ENCODE peak calls at places on chromosomes 13 and 19, in four cellular contexts. One of them, this sample, is unnamed.

GRCh38 chr19:19155495-19156219 is 14.4 kb downstream of the MEF2B start:
- DNase-seq in thyroid gland: no peak
- DNase-seq in AG04450: no peak
- DNase-seq in AG04449: no peak
- DNase-seq in this sample: no peak

GRCh38 chr13:75788494-75788991 is 152.4 kb downstream of the LMO7 start:
- DNase-seq in thyroid gland: peak; percentile 58
- DNase-seq in AG04450: peak; percentile 85
- DNase-seq in AG04449: peak; percentile 82
- DNase-seq in this sample: peak; percentile 83

GRCh38 chr19:48874309-48875135 is 2.3 kb downstream of the PPP1R15A start:
- DNase-seq in thyroid gland: peak; percentile 57
- DNase-seq in AG04450: no peak
- DNase-seq in AG04449: no peak
- DNase-seq in this sample: peak; percentile 44

GRCh38 chr19:45478454-45479238 is 10.8 kb downstream of the FOSB start:
- DNase-seq in thyroid gland: peak; percentile 86
- DNase-seq in AG04450: peak; percentile 86
- DNase-seq in AG04449: no peak
- DNase-seq in this sample: peak; percentile 98

GRCh38 chr19:10219678-10220077 is 11.5 kb downstream of the S1PR2 start:
- DNase-seq in thyroid gland: no peak
- DNase-seq in AG04450: peak; percentile 79
- DNase-seq in AG04449: no peak
- DNase-seq in this sample: peak; percentile 71

GRCh38 chr13:22126433-22127021 is 455.7 kb downstream of the FGF9 start:
- DNase-seq in thyroid gland: no peak
- DNase-seq in AG04450: no peak
- DNase-seq in AG04449: no peak
- DNase-seq in this sample: no peak

GRCh38 chr19:58128041-58128685 is 22.4 kb downstream of the ZNF329 start:
- DNase-seq in thyroid gland: no peak
- DNase-seq in AG04450: no peak
- DNase-seq in AG04449: no peak
- DNase-seq in this sample: peak; percentile 3

GRCh38 chr13:34011552-34012085 is 193.7 kb downstream of the RFC3 start:
- DNase-seq in thyroid gland: no peak
- DNase-seq in AG04450: no peak
- DNase-seq in AG04449: no peak
- DNase-seq in this sample: no peak

GRCh38 chr19:33771308-33772101 is 25.2 kb upstream of the KCTD15 start:
- DNase-seq in thyroid gland: peak; percentile 63
- DNase-seq in AG04450: peak; percentile 18
- DNase-seq in AG04449: no peak
- DNase-seq in this sample: peak; percentile 74

GRCh38 chr19:7376151-7376852 is 27.6 kb downstream of the ARHGEF18 start:
- DNase-seq in thyroid gland: no peak
- DNase-seq in AG04450: no peak
- DNase-seq in AG04449: no peak
- DNase-seq in this sample: no peak

GRCh38 chr19:15551183-15552004 is 43.1 kb downstream of the CYP4F22 start:
- DNase-seq in thyroid gland: peak; percentile 19
- DNase-seq in AG04450: no peak
- DNase-seq in AG04449: no peak
- DNase-seq in this sample: no peak

GRCh38 chr19:2422951-2423880 is 4.2 kb downstream of the TIMM13 start:
- DNase-seq in thyroid gland: no peak
- DNase-seq in AG04450: no peak
- DNase-seq in AG04449: no peak
- DNase-seq in this sample: no peak

GRCh38 chr19:45076851-45077730 is 813 bp upstream of the ZNF296 start:
- DNase-seq in thyroid gland: no peak
- DNase-seq in AG04450: no peak
- DNase-seq in AG04449: no peak
- DNase-seq in this sample: no peak

GRCh38 chr19:43594710-43595604 is 977 bp downstream of the IRGQ start:
- DNase-seq in thyroid gland: peak; percentile 40
- DNase-seq in AG04450: no peak
- DNase-seq in AG04449: no peak
- DNase-seq in this sample: peak; percentile 86

GRCh38 chr13:39463611-39464010 is 139.4 kb downstream of the LHFPL6 start:
- DNase-seq in thyroid gland: no peak
- DNase-seq in AG04450: no peak
- DNase-seq in AG04449: peak; percentile 23
- DNase-seq in this sample: no peak

GRCh38 chr13:73943137-73943964 is 190.9 kb downstream of the KLF12 start:
- DNase-seq in thyroid gland: no peak
- DNase-seq in AG04450: no peak
- DNase-seq in AG04449: no peak
- DNase-seq in this sample: no peak

GRCh38 chr19:43956827-43957226 is 5.8 kb downstream of the ZNF221 start:
- DNase-seq in thyroid gland: no peak
- DNase-seq in AG04450: no peak
- DNase-seq in AG04449: no peak
- DNase-seq in this sample: no peak

GRCh38 chr13:104414771-104415170 is 1348.6 kb upstream of the SLC10A2 start:
- DNase-seq in thyroid gland: no peak
- DNase-seq in AG04450: no peak
- DNase-seq in AG04449: no peak
- DNase-seq in this sample: peak; percentile 6

GRCh38 chr19:16921766-16922591 is 33.2 kb downstream of the F2RL3 start:
- DNase-seq in thyroid gland: no peak
- DNase-seq in AG04450: no peak
- DNase-seq in AG04449: no peak
- DNase-seq in this sample: no peak

GRCh38 chr13:32946558-32946957 is 69.7 kb upstream of the KL start:
- DNase-seq in thyroid gland: no peak
- DNase-seq in AG04450: no peak
- DNase-seq in AG04449: no peak
- DNase-seq in this sample: no peak

GRCh38 chr19:3304871-3305423 is 61.4 kb upstream of the NFIC start:
- DNase-seq in thyroid gland: peak; percentile 62
- DNase-seq in AG04450: peak; percentile 32
- DNase-seq in AG04449: no peak
- DNase-seq in this sample: peak; percentile 73

GRCh38 chr19:28578786-28579505 is 634.0 kb downstream of the UQCRFS1 start:
- DNase-seq in thyroid gland: no peak
- DNase-seq in AG04450: no peak
- DNase-seq in AG04449: no peak
- DNase-seq in this sample: no peak

GRCh38 chr19:12641456-12641855 is 25.1 kb downstream of the MAN2B1 start:
- DNase-seq in thyroid gland: no peak
- DNase-seq in AG04450: no peak
- DNase-seq in AG04449: no peak
- DNase-seq in this sample: no peak

GRCh38 chr19:39128511-39129079 is 3.0 kb downstream of the PAK4 start:
- DNase-seq in thyroid gland: no peak
- DNase-seq in AG04450: no peak
- DNase-seq in AG04449: no peak
- DNase-seq in this sample: peak; percentile 25

GRCh38 chr19:48493718-48494515 is 17.7 kb downstream of the LMTK3 start:
- DNase-seq in thyroid gland: no peak
- DNase-seq in AG04450: no peak
- DNase-seq in AG04449: no peak
- DNase-seq in this sample: no peak

GRCh38 chr19:5337886-5338595 is 2.6 kb downstream of the PTPRS start:
- DNase-seq in thyroid gland: no peak
- DNase-seq in AG04450: no peak
- DNase-seq in AG04449: no peak
- DNase-seq in this sample: no peak

GRCh38 chr19:14544977-14545715 is 15.8 kb downstream of the TECR start:
- DNase-seq in thyroid gland: peak; percentile 98
- DNase-seq in AG04450: no peak
- DNase-seq in AG04449: no peak
- DNase-seq in this sample: peak; percentile 46

GRCh38 chr19:53868091-53868891 is 608 bp downstream of the MYADM start:
- DNase-seq in thyroid gland: peak; percentile 60
- DNase-seq in AG04450: no peak
- DNase-seq in AG04449: no peak
- DNase-seq in this sample: peak; percentile 71

GRCh38 chr13:39531646-39532045 is 71.3 kb downstream of the LHFPL6 start:
- DNase-seq in thyroid gland: no peak
- DNase-seq in AG04450: no peak
- DNase-seq in AG04449: no peak
- DNase-seq in this sample: peak; percentile 79

GRCh38 chr19:34041922-34042521 is 130.3 kb upstream of the LSM14A start:
- DNase-seq in thyroid gland: peak; percentile 66
- DNase-seq in AG04450: no peak
- DNase-seq in AG04449: no peak
- DNase-seq in this sample: peak; percentile 65

GRCh38 chr13:79989251-79989661 is 351.7 kb downstream of the SPRY2 start:
- DNase-seq in thyroid gland: no peak
- DNase-seq in AG04450: no peak
- DNase-seq in AG04449: no peak
- DNase-seq in this sample: no peak

GRCh38 chr13:101516262-101516661 is 63.8 kb downstream of the ITGBL1 start:
- DNase-seq in thyroid gland: no peak
- DNase-seq in AG04450: no peak
- DNase-seq in AG04449: no peak
- DNase-seq in this sample: no peak

GRCh38 chr13:87923713-87924112 is 252.5 kb downstream of the SLITRK5 start:
- DNase-seq in thyroid gland: no peak
- DNase-seq in AG04450: no peak
- DNase-seq in AG04449: no peak
- DNase-seq in this sample: no peak

GRCh38 chr19:19115954-19116353 is 22.3 kb downstream of the TMEM161A start:
- DNase-seq in thyroid gland: no peak
- DNase-seq in AG04450: no peak
- DNase-seq in AG04449: no peak
- DNase-seq in this sample: peak; percentile 19

GRCh38 chr13:106498571-106498970 is 36.9 kb downstream of the EFNB2 start:
- DNase-seq in thyroid gland: no peak
- DNase-seq in AG04450: no peak
- DNase-seq in AG04449: no peak
- DNase-seq in this sample: peak; percentile 42

GRCh38 chr13:106500450-106500849 is 35.0 kb downstream of the EFNB2 start:
- DNase-seq in thyroid gland: no peak
- DNase-seq in AG04450: no peak
- DNase-seq in AG04449: no peak
- DNase-seq in this sample: peak; percentile 93

GRCh38 chr13:106499113-106499512 is 36.3 kb downstream of the EFNB2 start:
- DNase-seq in thyroid gland: no peak
- DNase-seq in AG04450: no peak
- DNase-seq in AG04449: no peak
- DNase-seq in this sample: no peak

GRCh38 chr13:106498158-106498557 is 37.3 kb downstream of the EFNB2 start:
- DNase-seq in thyroid gland: no peak
- DNase-seq in AG04450: no peak
- DNase-seq in AG04449: no peak
- DNase-seq in this sample: no peak

GRCh38 chr13:106499905-106500304 is 35.6 kb downstream of the EFNB2 start:
- DNase-seq in thyroid gland: no peak
- DNase-seq in AG04450: no peak
- DNase-seq in AG04449: no peak
- DNase-seq in this sample: peak; percentile 54
- H3K4me3 ChIP-seq in thyroid gland: no peak overlapping the region
- H3K4me3 ChIP-seq in AG04450: no peak overlapping the region
- H3K4me3 ChIP-seq in AG04449: no peak overlapping the region
- H3K4me3 ChIP-seq in this sample: no peak overlapping the region

GRCh38 chr19:50721441-50722137 is 1.6 kb upstream of the CLEC11A start:
- DNase-seq in thyroid gland: no peak
- DNase-seq in AG04450: no peak
- DNase-seq in AG04449: no peak
- DNase-seq in this sample: no peak

GRCh38 chr19:50722248-50723013 is 733 bp upstream of the CLEC11A start:
- DNase-seq in thyroid gland: no peak
- DNase-seq in AG04450: no peak
- DNase-seq in AG04449: no peak
- DNase-seq in this sample: no peak

GRCh38 chr19:50719566-50719965 is at the start of gene SHANK1:
- DNase-seq in thyroid gland: no peak
- DNase-seq in AG04450: no peak
- DNase-seq in AG04449: no peak
- DNase-seq in this sample: no peak

GRCh38 chr19:50720181-50720920 is 749 bp upstream of the SHANK1 start:
- DNase-seq in thyroid gland: no peak
- DNase-seq in AG04450: no peak
- DNase-seq in AG04449: no peak
- DNase-seq in this sample: no peak

GRCh38 chr19:50720921-50721291 is 1.3 kb upstream of the SHANK1 start:
- DNase-seq in thyroid gland: no peak
- DNase-seq in AG04450: no peak
- DNase-seq in AG04449: no peak
- DNase-seq in this sample: no peak
- H3K4me3 ChIP-seq in thyroid gland: no peak overlapping the region
- H3K4me3 ChIP-seq in AG04450: no peak overlapping the region
- H3K4me3 ChIP-seq in AG04449: peak overlapping the region; percentile 23
- H3K4me3 ChIP-seq in this sample: no peak overlapping the region

GRCh38 chr19:32287086-32287485 is 58.3 kb upstream of the ZNF507 start:
- DNase-seq in thyroid gland: no peak
- DNase-seq in AG04450: no peak
- DNase-seq in AG04449: no peak
- DNase-seq in this sample: no peak

GRCh38 chr19:32291876-32292275 is 53.5 kb upstream of the ZNF507 start:
- DNase-seq in thyroid gland: no peak
- DNase-seq in AG04450: no peak
- DNase-seq in AG04449: no peak
- DNase-seq in this sample: no peak

GRCh38 chr19:32289566-32290210 is 55.7 kb upstream of the ZNF507 start:
- DNase-seq in thyroid gland: no peak
- DNase-seq in AG04450: no peak
- DNase-seq in AG04449: no peak
- DNase-seq in this sample: no peak

DNA sequence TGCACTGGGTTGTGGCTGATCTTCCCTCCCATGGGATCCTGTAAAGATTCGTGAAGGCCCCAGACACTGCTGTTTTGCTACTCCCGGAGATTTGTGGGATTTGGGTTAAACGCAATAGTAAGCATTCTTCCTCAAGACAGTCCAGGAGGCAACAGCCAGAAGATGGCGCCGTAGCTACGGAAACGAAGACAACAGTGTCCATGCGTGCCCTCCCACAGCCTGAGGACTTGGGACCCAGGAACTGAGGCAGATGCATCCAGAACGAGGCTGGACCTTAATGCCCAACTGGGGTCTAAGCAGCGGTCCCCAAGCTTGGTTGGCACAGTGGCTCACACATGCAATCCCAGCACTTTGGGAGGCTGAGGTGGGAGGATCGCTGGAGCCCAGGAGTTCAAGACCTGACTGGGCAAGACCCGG is 57.6 kb upstream of the ZNF507 start:
- DNase-seq in thyroid gland: peak; percentile 40
- DNase-seq in AG04450: peak; percentile 10
- DNase-seq in AG04449: no peak
- DNase-seq in this sample: peak; percentile 85
- H3K4me3 ChIP-seq in thyroid gland: no peak overlapping the region
- H3K4me3 ChIP-seq in AG04450: no peak overlapping the region
- H3K4me3 ChIP-seq in AG04449: no peak overlapping the region
- H3K4me3 ChIP-seq in this sample: peak overlapping the region; percentile 20

DNA sequence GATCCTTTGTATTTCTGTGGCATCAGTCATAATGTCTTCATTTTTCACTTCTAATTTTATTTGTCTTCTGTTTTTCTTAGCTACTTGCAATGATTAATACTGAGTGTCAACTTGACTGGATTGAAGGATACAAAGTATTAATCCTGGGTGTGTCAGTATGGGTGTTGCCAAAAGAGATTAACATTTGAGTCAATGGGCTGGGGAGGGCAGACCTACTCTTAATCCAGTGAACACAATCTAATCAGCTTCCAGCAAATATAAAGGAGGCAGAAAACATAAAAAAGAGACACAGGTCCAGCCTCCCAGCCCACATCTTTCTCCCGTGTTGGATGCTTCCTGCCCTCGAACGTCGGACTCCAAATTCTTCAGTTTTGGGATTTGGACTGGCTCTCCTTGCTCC is 640.9 kb upstream of the MIR17HG start:
- DNase-seq in thyroid gland: no peak
- DNase-seq in AG04450: no peak
- DNase-seq in AG04449: no peak
- DNase-seq in this sample: no peak
- H3K4me3 ChIP-seq in thyroid gland: no peak overlapping the region
- H3K4me3 ChIP-seq in AG04450: no peak overlapping the region
- H3K4me3 ChIP-seq in AG04449: no peak overlapping the region
- H3K4me3 ChIP-seq in this sample: no peak overlapping the region